ENCODE peak calls at places on chromosome 19, in eight cellular contexts. One of them, this sample, is unnamed.

GRCh38 chr19:418761-419632 is 10.1 kb upstream of the C2CD4C start:
- DNase-seq in NB4: no peak
- DNase-seq in cardiac fibroblast: no peak
- DNase-seq in neural progenitor cell: no peak
- DNase-seq in Calu3: no peak
- DNase-seq in stimulated activated CD8-positive, alpha-beta memory T cell treated with anti-CD3 and anti-CD28 coated beads, Interleukin-4, amount 100 ng/mL, for 4 hours: no peak
- DNase-seq in AG08396: no peak
- DNase-seq in sciatic nerve: no peak
- DNase-seq in this sample: no peak

GRCh38 chr19:56139847-56140582 is 1.1 kb upstream of the ZNF444 start:
- DNase-seq in NB4: peak
- DNase-seq in cardiac fibroblast: peak
- DNase-seq in neural progenitor cell: no peak
- DNase-seq in Calu3: no peak
- DNase-seq in stimulated activated CD8-positive, alpha-beta memory T cell treated with anti-CD3 and anti-CD28 coated beads, Interleukin-4, amount 100 ng/mL, for 4 hours: no peak
- DNase-seq in AG08396: no peak
- DNase-seq in sciatic nerve: no peak
- DNase-seq in this sample: no peak

GRCh38 chr19:33339750-33340029 is 33.8 kb upstream of the CEBPG start:
- DNase-seq in NB4: no peak
- DNase-seq in cardiac fibroblast: no peak
- DNase-seq in neural progenitor cell: no peak
- DNase-seq in Calu3: no peak
- DNase-seq in stimulated activated CD8-positive, alpha-beta memory T cell treated with anti-CD3 and anti-CD28 coated beads, Interleukin-4, amount 100 ng/mL, for 4 hours: no peak
- DNase-seq in AG08396: no peak
- DNase-seq in sciatic nerve: no peak
- DNase-seq in this sample: no peak

GRCh38 chr19:48963371-48964204 is 1.5 kb upstream of the FTL start:
- DNase-seq in NB4: peak
- DNase-seq in cardiac fibroblast: peak
- DNase-seq in neural progenitor cell: peak
- DNase-seq in Calu3: peak
- DNase-seq in stimulated activated CD8-positive, alpha-beta memory T cell treated with anti-CD3 and anti-CD28 coated beads, Interleukin-4, amount 100 ng/mL, for 4 hours: no peak
- DNase-seq in AG08396: peak
- DNase-seq in sciatic nerve: peak
- DNase-seq in this sample: no peak

GRCh38 chr19:29835447-29835846 is 23.7 kb downstream of the CCNE1 start:
- DNase-seq in NB4: no peak
- DNase-seq in cardiac fibroblast: no peak
- DNase-seq in neural progenitor cell: no peak
- DNase-seq in Calu3: no peak
- DNase-seq in stimulated activated CD8-positive, alpha-beta memory T cell treated with anti-CD3 and anti-CD28 coated beads, Interleukin-4, amount 100 ng/mL, for 4 hours: no peak
- DNase-seq in AG08396: no peak
- DNase-seq in sciatic nerve: no peak
- DNase-seq in this sample: no peak

GRCh38 chr19:42074513-42075363 is 1.2 kb upstream of the ZNF574 start:
- DNase-seq in NB4: peak
- DNase-seq in cardiac fibroblast: no peak
- DNase-seq in neural progenitor cell: no peak
- DNase-seq in Calu3: peak
- DNase-seq in stimulated activated CD8-positive, alpha-beta memory T cell treated with anti-CD3 and anti-CD28 coated beads, Interleukin-4, amount 100 ng/mL, for 4 hours: no peak
- DNase-seq in AG08396: peak
- DNase-seq in sciatic nerve: no peak
- DNase-seq in this sample: no peak

GRCh38 chr19:8461376-8461775 is 16.6 kb downstream of the HNRNPM start:
- DNase-seq in NB4: no peak
- DNase-seq in cardiac fibroblast: no peak
- DNase-seq in neural progenitor cell: no peak
- DNase-seq in Calu3: no peak
- DNase-seq in stimulated activated CD8-positive, alpha-beta memory T cell treated with anti-CD3 and anti-CD28 coated beads, Interleukin-4, amount 100 ng/mL, for 4 hours: no peak
- DNase-seq in AG08396: no peak
- DNase-seq in sciatic nerve: no peak
- DNase-seq in this sample: no peak

GRCh38 chr19:45645631-45646344 is 6.6 kb upstream of the EML2 start:
- DNase-seq in NB4: peak
- DNase-seq in cardiac fibroblast: peak
- DNase-seq in neural progenitor cell: peak
- DNase-seq in Calu3: peak
- DNase-seq in stimulated activated CD8-positive, alpha-beta memory T cell treated with anti-CD3 and anti-CD28 coated beads, Interleukin-4, amount 100 ng/mL, for 4 hours: no peak
- DNase-seq in AG08396: peak
- DNase-seq in sciatic nerve: peak
- DNase-seq in this sample: peak

This sample was measured in NCI-H510A.